ENCODE peak calls at places on chromosomes 3 and 15, in seven cellular contexts. V is AG09309, S is HFF-Myc, T is AG04450, F is choroid plexus epithelial cell, J is progenitor cell of endocrine pancreas, X is bronchial epithelial cell. Z is an unnamed sample.

GRCh38 chr3:172391592-172392302 is 56.5 kb downstream of the GHSR start:
- DNase-seq in V (no peak), S (no peak), T (peak), F (peak), J (no peak), X (no peak), Z (no peak)

GRCh38 chr3:187738089-187738399 is 7.2 kb downstream of the BCL6 start:
- DNase-seq in V (no peak), S (no peak), T (no peak), F (no peak), J (no peak), X (no peak), Z (no peak)

GRCh38 chr3:11059090-11059798 is 66.7 kb downstream of the SLC6A1 start:
- DNase-seq in V (peak), S (peak), T (peak), F (peak), J (peak), X (peak), Z (peak)

GRCh38 chr3:40899286-40899712 is 300.0 kb upstream of the CTNNB1 start:
- DNase-seq in V (no peak), S (no peak), T (no peak), F (peak), J (no peak), X (peak), Z (no peak)

GRCh38 chr3:157416347-157417087 is 20.1 kb upstream of the PTX3 start:
- DNase-seq in V (no peak), S (no peak), T (no peak), F (no peak), J (no peak), X (no peak), Z (no peak)

GRCh38 chr3:56361731-56362130 is 106.5 kb downstream of the ERC2 start:
- DNase-seq in V (no peak), S (no peak), T (no peak), F (no peak), J (no peak), X (peak), Z (no peak)

GRCh38 chr3:140470962-140471361 is 206.9 kb upstream of the TRIM42 start:
- DNase-seq in V (no peak), S (no peak), T (no peak), F (no peak), J (no peak), X (peak), Z (no peak)

GRCh38 chr15:92883643-92884458 is 16.3 kb upstream of the CHD2 start:
- DNase-seq in V (no peak), S (no peak), T (no peak), F (peak), J (no peak), X (peak), Z (no peak)

GRCh38 chr15:99385865-99386264 is 134.6 kb downstream of the LRRC28 start:
- DNase-seq in V (no peak), S (no peak), T (peak), F (peak), J (no peak), X (no peak), Z (no peak)

GRCh38 chr3:136512391-136512790 is 239.8 kb downstream of the STAG1 start:
- DNase-seq in V (peak), S (no peak), T (peak), F (peak), J (no peak), X (no peak), Z (no peak)

GRCh38 chr15:69217381-69217780 is 56.9 kb downstream of the GLCE start:
- DNase-seq in V (no peak), S (no peak), T (no peak), F (no peak), J (no peak), X (no peak), Z (no peak)

GRCh38 chr3:130733236-130733884 is 13.3 kb downstream of the PIK3R4 start:
- DNase-seq in V (no peak), S (no peak), T (no peak), F (no peak), J (no peak), X (no peak), Z (no peak)

GRCh38 chr3:129530821-129531220 is 2.4 kb downstream of the RHO start:
- DNase-seq in V (no peak), S (no peak), T (no peak), F (no peak), J (no peak), X (no peak), Z (no peak)

GRCh38 chr3:129892857-129893615 is 475 bp downstream of the TMCC1 start:
- DNase-seq in V (no peak), S (no peak), T (no peak), F (no peak), J (peak), X (no peak), Z (peak)

GRCh38 chr3:109927161-109927560 is 589.8 kb upstream of the DPPA4 start:
- DNase-seq in V (peak), S (peak), T (peak), F (peak), J (no peak), X (peak), Z (no peak)

GRCh38 chr3:181076558-181076957 is 87.0 kb upstream of the DNAJC19 start:
- DNase-seq in V (no peak), S (no peak), T (no peak), F (no peak), J (no peak), X (no peak), Z (no peak)

GRCh38 chr3:161316006-161316689 is 55.2 kb downstream of the SPTSSB start:
- DNase-seq in V (no peak), S (no peak), T (no peak), F (peak), J (no peak), X (peak), Z (no peak)

GRCh38 chr15:75206803-75207617 is 5.3 kb downstream of the C15orf39 start:
- DNase-seq in V (no peak), S (no peak), T (no peak), F (no peak), J (no peak), X (no peak), Z (no peak)

GRCh38 chr15:40847225-40847961 is 3.5 kb downstream of the SPINT1 start:
- DNase-seq in V (no peak), S (no peak), T (no peak), F (peak), J (peak), X (peak), Z (peak)

GRCh38 chr15:75131269-75131643 is 70.4 kb upstream of the C15orf39 start:
- DNase-seq in V (no peak), S (no peak), T (no peak), F (peak), J (no peak), X (no peak), Z (no peak)

GRCh38 chr15:37134699-37135131 is 34.4 kb upstream of the MEIS2 start:
- DNase-seq in V (peak), S (no peak), T (no peak), F (peak), J (no peak), X (peak), Z (no peak)

GRCh38 chr3:1272541-1273265 is 179.9 kb downstream of the CNTN6 start:
- DNase-seq in V (no peak), S (no peak), T (no peak), F (no peak), J (no peak), X (no peak), Z (no peak)

GRCh38 chr3:13518516-13519351 is 30.2 kb upstream of the FBLN2 start:
- DNase-seq in V (no peak), S (no peak), T (no peak), F (no peak), J (no peak), X (no peak), Z (no peak)

GRCh38 chr3:25156526-25157075 is 271.5 kb upstream of the RARB start:
- DNase-seq in V (peak), S (peak), T (no peak), F (peak), J (no peak), X (peak), Z (no peak)

GRCh38 chr3:72830452-72831217 is 17.6 kb downstream of the SHQ1 start:
- DNase-seq in V (no peak), S (no peak), T (no peak), F (peak), J (no peak), X (peak), Z (no peak)

GRCh38 chr3:157631468-157631867 is 128.3 kb upstream of the VEPH1 start:
- DNase-seq in V (no peak), S (no peak), T (no peak), F (peak), J (no peak), X (peak), Z (no peak)

GRCh38 chr3:85838921-85839320 is 880.1 kb downstream of the CADM2 start:
- DNase-seq in V (no peak), S (no peak), T (no peak), F (no peak), J (no peak), X (no peak), Z (no peak)

GRCh38 chr3:64830681-64831080 is 142.9 kb upstream of the ADAMTS9 start:
- DNase-seq in V (no peak), S (no peak), T (no peak), F (no peak), J (no peak), X (no peak), Z (no peak)

GRCh38 chr3:12198301-12198700 is 39.6 kb upstream of the TIMP4 start:
- DNase-seq in V (peak), S (no peak), T (no peak), F (peak), J (no peak), X (peak), Z (no peak)

GRCh38 chr3:64431717-64432116 is 206.5 kb upstream of the PRICKLE2 start:
- DNase-seq in V (no peak), S (no peak), T (no peak), F (peak), J (no peak), X (no peak), Z (no peak)

GRCh38 chr3:194632983-194633348 is 253 bp downstream of the TMEM44 start:
- DNase-seq in V (no peak), S (no peak), T (no peak), F (no peak), J (no peak), X (no peak), Z (no peak)

GRCh38 chr15:66954601-66955000 is 110.8 kb upstream of the SMAD3 start:
- DNase-seq in V (no peak), S (no peak), T (no peak), F (no peak), J (no peak), X (no peak), Z (no peak)

GRCh38 chr3:64082917-64083587 is 59.8 kb upstream of the PSMD6 start:
- DNase-seq in V (no peak), S (no peak), T (no peak), F (peak), J (no peak), X (no peak), Z (no peak)

GRCh38 chr15:98746756-98747155 is 98.4 kb downstream of the IGF1R start:
- DNase-seq in V (no peak), S (no peak), T (no peak), F (no peak), J (no peak), X (no peak), Z (no peak)

GRCh38 chr3:183247190-183247589 is 5.9 kb upstream of the B3GNT5 start:
- DNase-seq in V (no peak), S (no peak), T (no peak), F (peak), J (no peak), X (no peak), Z (no peak)

GRCh38 chr15:33279613-33280205 is 31.1 kb upstream of the RYR3 start:
- DNase-seq in V (no peak), S (peak), T (no peak), F (peak), J (no peak), X (peak), Z (no peak)

DNA sequence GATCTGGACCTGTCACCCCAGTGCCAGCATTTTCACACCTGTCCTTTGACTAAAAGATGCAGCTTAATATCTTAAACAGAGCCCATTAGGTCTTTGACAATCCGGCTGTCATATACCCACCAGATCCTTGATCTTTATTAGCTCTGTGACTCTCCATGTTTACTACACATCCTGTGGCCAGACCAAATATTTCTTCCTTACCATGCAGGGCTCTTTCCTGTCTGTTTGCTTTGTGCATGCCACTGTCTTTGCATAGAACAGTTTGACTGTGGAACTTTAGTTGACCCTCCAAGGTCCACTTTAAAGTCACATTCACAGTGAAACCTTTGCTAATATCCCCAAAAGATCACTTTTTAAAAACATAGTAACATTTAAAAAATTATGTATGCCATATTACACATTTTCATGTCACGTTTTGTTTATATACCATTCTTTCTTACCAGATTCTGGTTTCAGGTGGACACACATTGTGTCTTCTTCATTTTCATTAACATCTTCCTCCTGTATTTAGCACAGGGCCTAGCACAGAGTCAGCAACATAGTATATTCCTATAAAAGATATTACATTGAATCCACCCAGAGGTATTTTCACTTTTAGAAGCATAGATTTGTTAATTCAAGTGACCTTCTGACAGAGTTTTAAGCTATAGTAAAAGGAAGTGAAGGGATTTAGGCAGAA is 95.8 kb downstream of the RAP2B start:
- DNase-seq in V (no peak), S (no peak), T (no peak), F (peak), J (no peak), X (no peak), Z (no peak)
- TF ChIP-seq CTCF in V (no peak), S (no peak), T (no peak), F (no peak), J (no peak), X (no peak), Z (no peak)

GRCh38 chr3:150362515-150363302 is 45.4 kb upstream of the TSC22D2 start:
- DNase-seq in V (no peak), S (no peak), T (no peak), F (no peak), J (no peak), X (peak), Z (no peak)
- TF ChIP-seq CTCF in V (no peak), S (no peak), T (no peak), F (no peak), J (no peak), X (no peak), Z (no peak)

GRCh38 chr15:38864122-38864521 is 299.5 kb upstream of the RASGRP1 start:
- DNase-seq in V (no peak), S (no peak), T (no peak), F (no peak), J (no peak), X (no peak), Z (no peak)
- TF ChIP-seq CTCF in V (no peak), S (peak), T (peak), F (peak), J (peak), X (no peak), Z (no peak)

DNA sequence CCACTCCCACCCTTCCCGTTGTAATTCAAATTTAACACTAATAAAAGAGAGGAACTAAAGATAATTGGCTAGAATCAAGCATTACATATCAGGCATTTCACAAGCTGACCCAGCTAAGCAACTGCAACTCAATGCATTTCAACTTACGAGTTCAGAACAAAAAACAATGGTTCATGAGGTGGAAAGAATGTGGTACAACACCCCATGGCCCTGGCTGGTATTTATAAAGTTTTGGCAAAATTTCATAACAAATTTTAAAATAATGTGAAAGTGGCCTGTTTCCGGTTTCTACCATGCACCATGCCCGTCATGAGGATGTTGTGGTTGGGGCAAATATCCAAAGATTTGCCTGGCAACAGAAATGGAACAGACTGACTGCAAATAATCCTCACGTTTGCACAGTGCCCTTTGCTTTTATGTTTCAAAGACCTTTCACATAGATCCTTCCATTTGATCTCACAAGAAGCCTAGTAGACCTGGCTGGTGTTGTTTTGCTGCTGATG is 455.3 kb upstream of the NR2F2 start:
- DNase-seq in V (peak), S (peak), T (no peak), F (peak), J (no peak), X (peak), Z (no peak)
- TF ChIP-seq CTCF in V (no peak), S (no peak), T (no peak), F (no peak), J (no peak), X (no peak), Z (no peak)

GRCh38 chr3:190117995-190118394 is 2.7 kb downstream of the P3H2 start:
- DNase-seq in V (no peak), S (no peak), T (no peak), F (peak), J (no peak), X (no peak), Z (no peak)

GRCh38 chr3:190119734-190120133 is 963 bp downstream of the P3H2 start:
- DNase-seq in V (no peak), S (no peak), T (no peak), F (no peak), J (no peak), X (no peak), Z (no peak)

GRCh38 chr3:190121061-190121765 is 516 bp upstream of the P3H2 start:
- DNase-seq in V (no peak), S (no peak), T (no peak), F (no peak), J (no peak), X (no peak), Z (no peak)

GRCh38 chr3:190122198-190122771 is 1.6 kb upstream of the P3H2 start:
- DNase-seq in V (no peak), S (no peak), T (no peak), F (peak), J (no peak), X (no peak), Z (no peak)

DNA sequence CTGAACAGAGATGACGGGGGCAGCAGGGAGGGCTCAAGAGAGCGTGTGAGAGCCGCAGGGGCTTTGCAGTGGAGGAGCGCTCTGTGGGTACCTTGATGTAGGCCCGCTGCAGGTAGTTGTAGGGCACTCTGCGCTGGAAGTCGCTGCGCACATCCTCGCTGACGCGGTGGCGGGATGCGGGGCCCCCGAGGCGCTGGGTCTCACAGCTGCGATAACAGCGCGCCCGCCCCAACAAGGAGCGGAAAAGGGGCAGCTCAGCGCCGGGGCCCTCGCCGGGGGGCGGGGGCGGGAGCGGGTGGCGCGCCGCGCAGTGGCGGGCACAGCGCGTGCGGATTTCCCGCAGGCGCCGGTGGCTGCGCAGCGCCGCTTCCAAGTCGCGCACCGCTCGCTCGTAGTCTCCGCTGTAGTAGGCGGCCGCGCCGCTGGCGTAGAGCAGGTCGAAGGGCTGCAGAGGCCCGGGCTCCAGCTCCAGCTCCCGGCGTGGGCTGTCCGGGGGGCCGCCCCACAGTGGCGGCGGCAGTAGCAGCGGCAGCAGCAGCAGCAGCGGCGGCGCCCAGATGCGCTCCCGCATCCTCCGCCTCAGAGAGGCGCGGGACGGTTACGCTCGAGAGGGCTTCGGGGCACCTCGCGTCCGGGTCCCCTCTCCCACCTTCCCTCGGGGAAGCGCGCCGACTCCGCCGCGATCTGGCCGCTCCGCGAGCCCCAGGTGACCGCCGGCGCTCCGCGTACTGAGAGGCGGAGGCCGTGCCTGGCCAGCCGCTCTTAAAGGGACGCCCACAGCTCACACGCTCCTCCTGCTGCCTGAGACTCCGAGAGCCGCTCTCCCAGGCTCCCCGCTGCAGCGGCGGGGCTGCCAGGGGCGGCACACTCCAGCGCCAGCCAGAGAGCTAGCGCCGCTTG is at the start of gene P3H2:
- DNase-seq in V (no peak), S (peak), T (peak), F (peak), J (peak), X (peak), Z (peak)
- TF ChIP-seq CTCF in V (peak), S (peak), T (peak), F (peak), J (peak), X (peak), Z (peak)

DNA sequence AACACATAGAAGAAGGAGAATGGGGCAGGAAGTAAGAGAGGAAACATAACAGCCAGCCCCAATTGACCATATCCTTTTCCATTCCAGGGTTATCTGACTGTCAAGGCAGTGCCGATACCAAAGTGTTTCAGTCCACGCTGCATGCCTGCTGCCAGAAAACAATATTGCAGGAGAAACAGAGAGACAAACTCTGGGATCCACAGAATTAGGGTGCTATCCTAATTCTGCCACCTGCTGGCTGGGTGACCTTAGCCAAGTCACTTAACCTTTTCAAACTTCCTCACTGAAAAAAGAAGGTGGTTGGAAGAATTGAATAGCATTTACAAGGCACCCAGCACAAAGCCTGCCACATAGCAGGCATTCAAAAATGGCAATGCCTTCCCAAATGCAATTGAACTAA is 32.0 kb downstream of the GLB1 start:
- DNase-seq in V (no peak), S (no peak), T (no peak), F (no peak), J (no peak), X (peak), Z (no peak)
- TF ChIP-seq CTCF in V (no peak), S (no peak), T (no peak), F (no peak), J (no peak), X (peak), Z (peak)

DNA sequence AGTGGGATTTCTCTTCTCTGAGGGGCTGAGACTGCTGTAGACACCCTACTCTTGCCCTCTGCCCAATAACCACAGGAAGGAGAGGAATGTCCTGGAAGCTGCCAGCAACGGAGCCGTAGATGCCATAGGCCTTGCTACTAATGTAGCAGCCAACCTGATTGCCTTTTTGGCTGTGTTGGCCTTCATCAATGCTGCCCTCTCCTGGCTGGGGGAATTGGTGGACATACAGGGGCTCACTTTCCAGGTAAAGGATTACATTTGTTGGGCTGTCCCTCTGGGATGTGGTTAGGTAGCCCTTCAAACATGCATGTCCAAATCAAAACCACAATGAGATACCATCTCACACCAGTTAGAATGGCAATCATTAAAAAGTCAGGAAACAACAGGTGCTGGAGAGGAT is 16.1 kb downstream of the SLC28A2 start:
- DNase-seq in V (no peak), S (no peak), T (no peak), F (no peak), J (no peak), X (peak), Z (no peak)
- TF ChIP-seq CTCF in V (peak), S (no peak), T (peak), F (no peak), J (no peak), X (peak), Z (peak)